ENCODE peak calls at places on chromosomes 11 and 22, in nine cellular contexts. O is ovary, X is BE2C, D is fibroblast of mammary gland, M is fibroblast of lung, S is skeletal muscle cell, P is AG10803, V is ascending aorta, H is left lung. C is an unnamed sample.

GRCh38 chr11:75429902-75430691 is 2.9 kb downstream of the KLHL35 start:
- DNase-seq in O (peak; percentile 62), X (peak; percentile 77), D (peak; percentile 58), M (peak; percentile 65), S (no peak), P (peak; percentile 69), V (peak; percentile 83), H (peak; percentile 88), C (peak; percentile 60)

GRCh38 chr22:24995649-24996180 is 43.2 kb downstream of the KIAA1671 start:
- DNase-seq in O (no peak), X (no peak), D (no peak), M (no peak), S (no peak), P (no peak), V (no peak), H (no peak), C (no peak)

GRCh38 chr11:2273771-2274170 is 3.4 kb upstream of the ASCL2 start:
- DNase-seq in O (no peak), X (no peak), D (no peak), M (no peak), S (no peak), P (no peak), V (no peak), H (no peak), C (no peak)

GRCh38 chr22:39574779-39575551 is 4.4 kb downstream of the CACNA1I start:
- DNase-seq in O (no peak), X (peak; percentile 71), D (peak; percentile 93), M (peak; percentile 82), S (peak; percentile 72), P (peak; percentile 63), V (no peak), H (no peak), C (peak; percentile 69)

GRCh38 chr11:58919980-58920379 is 19.3 kb upstream of the GLYATL1 start:
- DNase-seq in O (no peak), X (no peak), D (no peak), M (no peak), S (no peak), P (no peak), V (no peak), H (no peak), C (no peak)

GRCh38 chr11:113488931-113489351 is 13.7 kb upstream of the DRD2 start:
- DNase-seq in O (no peak), X (no peak), D (no peak), M (no peak), S (no peak), P (no peak), V (no peak), H (no peak), C (no peak)

GRCh38 chr11:135069884-135070283 is 657.8 kb upstream of the B3GAT1 start:
- DNase-seq in O (no peak), X (no peak), D (no peak), M (no peak), S (no peak), P (no peak), V (no peak), H (no peak), C (no peak)

GRCh38 chr11:131910491-131911387 is 540.3 kb downstream of the NTM start:
- DNase-seq in O (no peak), X (no peak), D (peak; percentile 38), M (peak; percentile 48), S (no peak), P (peak; percentile 54), V (no peak), H (no peak), C (peak; percentile 53)

GRCh38 chr11:110711776-110712642 is at the start of gene ARHGAP20:
- DNase-seq in O (peak; percentile 72), X (peak; percentile 60), D (peak; percentile 49), M (peak; percentile 64), S (no peak), P (peak; percentile 33), V (peak; percentile 85), H (peak; percentile 91), C (peak; percentile 66)

GRCh38 chr22:48688366-48688765 is 1139.3 kb downstream of the BRD1 start:
- DNase-seq in O (no peak), X (no peak), D (no peak), M (no peak), S (no peak), P (no peak), V (no peak), H (peak; percentile 39), C (no peak)

GRCh38 chr22:49756656-49757055 is 71.0 kb downstream of the BRD1 start:
- DNase-seq in O (no peak), X (no peak), D (no peak), M (no peak), S (no peak), P (no peak), V (peak; percentile 46), H (peak; percentile 50), C (no peak)

GRCh38 chr11:108170191-108170590 is 48.8 kb downstream of the ACAT1 start:
- DNase-seq in O (no peak), X (no peak), D (no peak), M (no peak), S (no peak), P (no peak), V (no peak), H (no peak), C (no peak)

DNA sequence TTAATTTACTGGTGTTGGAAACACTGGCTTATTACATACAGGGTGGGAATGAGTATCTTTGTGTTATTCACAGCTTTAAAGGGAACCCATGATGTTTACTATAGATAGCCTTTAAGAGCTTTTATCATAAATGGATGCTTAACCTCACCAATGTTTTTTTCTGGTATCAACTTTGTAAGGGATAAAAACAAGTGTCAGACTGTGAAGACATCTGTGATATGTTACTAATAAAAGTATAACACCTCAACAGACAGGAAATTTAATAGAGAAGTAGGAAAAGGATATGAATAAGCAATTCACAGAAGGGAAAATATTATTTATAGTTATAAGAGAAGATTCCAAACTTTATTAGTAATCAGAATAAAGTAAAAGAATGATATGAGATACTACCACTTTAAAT is 46.3 kb downstream of the ACAT1 start:
- DNase-seq in O (no peak), X (no peak), D (no peak), M (no peak), S (no peak), P (no peak), V (no peak), H (no peak), C (no peak)
- H3K4me3 ChIP-seq in O (no peak overlapping the region), X (no peak overlapping the region), D (no peak overlapping the region), M (no peak overlapping the region), S (no peak overlapping the region), P (no peak overlapping the region), V (no peak overlapping the region), H (no peak overlapping the region), C (no peak overlapping the region)

GRCh38 chr22:22930222-22930497 is 42.5 kb downstream of the IGLL5 start:
- DNase-seq in O (no peak), X (no peak), D (no peak), M (no peak), S (no peak), P (no peak), V (no peak), H (peak; percentile 57), C (no peak)

GRCh38 chr22:22929381-22930221 is 42.0 kb downstream of the IGLL5 start:
- DNase-seq in O (no peak), X (no peak), D (no peak), M (no peak), S (no peak), P (no peak), V (no peak), H (peak; percentile 33), C (no peak)

GRCh38 chr22:22931557-22932270 is 44.1 kb downstream of the IGLL5 start:
- DNase-seq in O (no peak), X (no peak), D (no peak), M (no peak), S (no peak), P (no peak), V (no peak), H (peak; percentile 57), C (no peak)

GRCh38 chr22:22932512-22932941 is 44.9 kb downstream of the IGLL5 start:
- DNase-seq in O (no peak), X (no peak), D (no peak), M (no peak), S (no peak), P (no peak), V (no peak), H (peak; percentile 75), C (no peak)

GRCh38 chr22:22930571-22931556 is 43.2 kb downstream of the IGLL5 start:
- DNase-seq in O (no peak), X (no peak), D (no peak), M (no peak), S (no peak), P (no peak), V (no peak), H (peak; percentile 57), C (no peak)
- H3K4me3 ChIP-seq in O (no peak overlapping the region), X (no peak overlapping the region), D (no peak overlapping the region), M (no peak overlapping the region), S (no peak overlapping the region), P (no peak overlapping the region), V (no peak overlapping the region), H (no peak overlapping the region), C (no peak overlapping the region)

GRCh38 chr22:44096736-44097135 is 72.6 kb downstream of the PARVB start:
- DNase-seq in O (no peak), X (no peak), D (no peak), M (no peak), S (no peak), P (no peak), V (no peak), H (peak; percentile 37), C (no peak)

GRCh38 chr22:44098021-44098739 is 74.1 kb downstream of the PARVB start:
- DNase-seq in O (no peak), X (no peak), D (no peak), M (no peak), S (no peak), P (no peak), V (no peak), H (peak; percentile 55), C (no peak)

GRCh38 chr22:44098966-44099530 is 74.9 kb downstream of the PARVB start:
- DNase-seq in O (no peak), X (no peak), D (no peak), M (no peak), S (no peak), P (no peak), V (no peak), H (peak; percentile 76), C (no peak)

GRCh38 chr22:44099696-44100095 is 75.6 kb downstream of the PARVB start:
- DNase-seq in O (no peak), X (no peak), D (no peak), M (no peak), S (no peak), P (no peak), V (no peak), H (peak; percentile 22), C (no peak)

GRCh38 chr22:44097263-44098020 is 73.3 kb downstream of the PARVB start:
- DNase-seq in O (no peak), X (no peak), D (no peak), M (no peak), S (no peak), P (no peak), V (no peak), H (peak; percentile 39), C (no peak)
- H3K4me3 ChIP-seq in O (no peak overlapping the region), X (no peak overlapping the region), D (no peak overlapping the region), M (no peak overlapping the region), S (no peak overlapping the region), P (no peak overlapping the region), V (no peak overlapping the region), H (no peak overlapping the region), C (no peak overlapping the region)

DNA sequence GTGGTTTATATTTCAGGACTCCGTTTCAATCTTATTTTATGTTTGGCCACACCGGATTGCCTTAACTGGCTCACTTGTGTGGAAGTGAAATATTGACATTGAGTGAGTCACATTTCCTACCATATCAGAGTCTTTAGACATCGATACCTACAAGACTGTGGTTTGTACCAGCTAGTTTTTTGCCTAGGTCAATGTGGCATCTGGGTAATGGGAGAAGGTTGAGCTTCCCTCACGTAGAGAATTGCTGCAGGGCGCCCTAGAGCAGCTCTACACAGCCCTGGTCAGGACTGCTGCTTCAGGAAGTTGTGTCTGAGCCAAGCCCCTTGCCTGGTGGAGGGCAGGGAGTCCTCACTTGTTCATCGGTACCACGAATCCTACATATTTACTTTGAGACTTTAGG is 1.6 kb downstream of the GRAMD1B start:
- DNase-seq in O (no peak), X (no peak), D (no peak), M (no peak), S (no peak), P (no peak), V (no peak), H (no peak), C (no peak)
- H3K4me3 ChIP-seq in O (no peak overlapping the region), X (no peak overlapping the region), D (no peak overlapping the region), M (no peak overlapping the region), S (peak overlapping the region; percentile 63), P (peak overlapping the region; percentile 92), V (no peak overlapping the region), H (peak overlapping the region; percentile 65), C (peak overlapping the region; percentile 75)